ENCODE peak calls at places on chromosome 10, in four cellular contexts. W is EH, Q is AG10803, L is AG04450. A is an unnamed sample.

GRCh38 chr10:43667317-43667731 is 18.6 kb upstream of the ZNF32 start:
- DNase-seq in W (peak; percentile 48), Q (peak; percentile 29), L (no peak), A (no peak)

GRCh38 chr10:116741391-116742351 is 695 bp downstream of the HSPA12A start:
- DNase-seq in W (peak; percentile 40), Q (peak; percentile 29), L (no peak), A (no peak)

GRCh38 chr10:116316533-116316932 is 7.7 kb upstream of the CCDC172 start:
- DNase-seq in W (no peak), Q (no peak), L (no peak), A (no peak)

GRCh38 chr10:34001831-34002230 is 667.4 kb upstream of the NRP1 start:
- DNase-seq in W (no peak), Q (no peak), L (no peak), A (no peak)

GRCh38 chr10:103839867-103840746 is 15.3 kb downstream of the SH3PXD2A start:
- DNase-seq in W (no peak), Q (no peak), L (no peak), A (peak; percentile 79)

GRCh38 chr10:123156091-123156490 is 1.9 kb downstream of the BUB3 start:
- DNase-seq in W (peak; percentile 68), Q (peak; percentile 39), L (no peak), A (no peak)

GRCh38 chr10:86871563-86872183 is 85.7 kb downstream of the MMRN2 start:
- DNase-seq in W (peak; percentile 19), Q (peak; percentile 38), L (no peak), A (no peak)

GRCh38 chr10:76324283-76324682 is 892.9 kb downstream of the LRMDA start:
- DNase-seq in W (no peak), Q (peak; percentile 39), L (no peak), A (peak; percentile 52)

GRCh38 chr10:71472912-71473311 is 76.2 kb downstream of the CDH23 start:
- DNase-seq in W (no peak), Q (no peak), L (no peak), A (no peak)

GRCh38 chr10:71575934-71576801 is 143.4 kb downstream of the C10orf105 start:
- DNase-seq in W (no peak), Q (no peak), L (no peak), A (no peak)

GRCh38 chr10:21523557-21524008 is 1.9 kb downstream of the SKIDA1 start:
- DNase-seq in W (peak; percentile 38), Q (peak; percentile 64), L (no peak), A (no peak)

GRCh38 chr10:73251683-73252444 is 580 bp downstream of the MRPS16 start:
- DNase-seq in W (no peak), Q (no peak), L (no peak), A (peak; percentile 47)

GRCh38 chr10:69861251-69862240 is 59.8 kb downstream of the COL13A1 start:
- DNase-seq in W (peak; percentile 77), Q (peak; percentile 82), L (no peak), A (no peak)

A was measured in lower lobe of right lung.